ENCODE peak calls at places on chromosomes 13 and 19, in six cellular contexts. T is osteoblast, R is uterus, F is tibial nerve, L is iPS DF 6.9, B is right atrium auricular region. E is an unnamed sample. For H3K4me1, the result is how much of the 10 kb centered on the place peaks cover.

GRCh38 chr13:87941244-87941643 is 270.1 kb downstream of the SLITRK5 start:
- DNase-seq in L (no peak), T (no peak), R (no peak), B (no peak), F (no peak), E (no peak)

GRCh38 chr19:5466072-5466471 is 10.9 kb downstream of the ZNRF4 start:
- DNase-seq in F (no peak), T (no peak), R (no peak), B (no peak), L (no peak), E (no peak)

GRCh38 chr19:32862741-32863140 is 6.8 kb downstream of the SLC7A9 start:
- DNase-seq in F (no peak), T (no peak), R (no peak), L (no peak), B (no peak), E (no peak)

GRCh38 chr19:6239871-6240676 is 39.7 kb downstream of the MLLT1 start:
- DNase-seq in F (no peak), B (no peak), T (peak), R (no peak), L (no peak), E (no peak)

GRCh38 chr19:50933640-50934039 is 19.2 kb downstream of the KLK5 start:
- DNase-seq in T (peak), B (no peak), F (no peak), L (no peak), R (no peak), E (no peak)

GRCh38 chr19:41269571-41269970 is 5.4 kb downstream of the HNRNPUL1 start:
- DNase-seq in L (no peak), B (no peak), R (no peak), T (no peak), F (no peak), E (no peak)

GRCh38 chr13:108962652-108963051 is 333.2 kb downstream of the MYO16 start:
- DNase-seq in L (no peak), T (no peak), R (no peak), F (no peak), B (no peak), E (no peak)

GRCh38 chr19:33392341-33393285 is 19.1 kb downstream of the CEBPG start:
- DNase-seq in F (no peak), T (peak), L (no peak), R (peak), B (no peak), E (no peak)

GRCh38 chr13:48093588-48093987 is 1.3 kb downstream of the MED4 start:
- DNase-seq in T (no peak), R (no peak), L (no peak), F (no peak), B (no peak), E (no peak)

GRCh38 chr13:39603424-39603947 is 493 bp upstream of the LHFPL6 start:
- DNase-seq in L (no peak), F (no peak), T (no peak), R (peak), B (no peak), E (no peak)

GRCh38 chr19:49282184-49282583 is 42.8 kb downstream of the SLC6A16 start:
- DNase-seq in T (no peak), L (no peak), R (no peak), B (no peak), F (no peak), E (no peak)

GRCh38 chr13:66111628-66112027 is 1118.5 kb downstream of the PCDH9 start:
- DNase-seq in B (no peak), F (no peak), T (no peak), L (no peak), R (no peak), E (no peak)

GRCh38 chr13:21707586-21707985 is 36.7 kb downstream of the FGF9 start:
- DNase-seq in B (no peak), T (no peak), F (no peak), R (no peak), L (no peak), E (no peak)

GRCh38 chr13:105177265-105177900 is 1358.1 kb downstream of the EFNB2 start:
- DNase-seq in R (no peak), F (no peak), L (no peak), T (no peak), B (no peak), E (no peak)

GRCh38 chr13:41565221-41565620 is 107.9 kb downstream of the RGCC start:
- DNase-seq in L (no peak), B (no peak), R (no peak), F (no peak), T (peak), E (no peak)

GRCh38 chr13:49213997-49214916 is 5.9 kb upstream of the MLNR start:
- DNase-seq in B (no peak), F (no peak), L (no peak), T (peak), R (no peak), E (no peak)

GRCh38 chr19:38707512-38708114 is 36.7 kb downstream of the CAPN12 start:
- DNase-seq in R (peak), B (peak), T (peak), L (no peak), F (no peak), E (no peak)

GRCh38 chr19:47316513-47316912 is 6.9 kb downstream of the C5AR1 start:
- DNase-seq in F (no peak), R (no peak), B (no peak), L (no peak), T (no peak), E (no peak)
- H3K4me1 ChIP-seq in F (under half), R (under half), B (under half), L (under half), T (under half), E (under half)

GRCh38 chr13:110521946-110522345 is 39.6 kb downstream of the RAB20 start:
- DNase-seq in L (no peak), T (peak), R (no peak), F (peak), B (no peak), E (no peak)
- H3K4me1 ChIP-seq in L (under half), T (under half), R (under half), F (half or more), B (half or more), E (under half)

GRCh38 chr19:21704320-21704719 is 63.1 kb downstream of the ZNF100 start:
- DNase-seq in T (no peak), F (no peak), L (no peak), R (no peak), B (no peak), E (no peak)
- H3K4me1 ChIP-seq in T (under half), F (under half), L (under half), R (under half), B (under half), E (under half)

DNA sequence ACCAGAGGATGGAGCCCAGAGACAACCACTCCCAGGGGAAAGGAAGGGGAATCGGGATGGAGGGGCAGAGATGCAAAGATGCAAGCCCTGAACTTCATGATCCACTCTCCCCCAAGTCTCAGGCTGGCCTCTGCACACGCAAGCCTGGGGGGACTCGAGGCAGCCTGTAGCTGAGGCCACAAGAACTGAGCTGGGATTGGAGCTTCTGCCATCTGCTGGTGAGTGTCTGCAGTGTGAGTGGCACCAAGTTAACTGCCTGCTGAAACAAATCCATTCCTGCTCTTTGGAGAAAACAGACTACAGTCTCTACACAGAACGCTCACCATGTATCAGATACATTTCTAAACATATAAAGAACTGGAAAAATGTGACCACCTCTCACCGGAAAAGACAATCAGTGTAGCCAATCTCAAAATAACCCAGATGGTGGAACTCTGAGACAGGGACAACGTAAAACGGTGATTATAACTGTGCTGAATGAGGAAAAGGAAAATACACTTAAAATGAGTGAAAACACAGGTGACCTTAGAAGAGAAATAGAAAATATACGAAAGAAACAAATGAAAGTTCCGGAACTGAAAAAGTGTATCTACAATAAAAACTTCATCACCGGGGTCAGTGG is 62.1 kb downstream of the KLF2 start:
- DNase-seq in L (peak), F (peak), B (peak), R (peak), T (peak), E (peak)
- H3K4me1 ChIP-seq in L (under half), F (under half), B (under half), R (under half), T (under half), E (under half)

DNA sequence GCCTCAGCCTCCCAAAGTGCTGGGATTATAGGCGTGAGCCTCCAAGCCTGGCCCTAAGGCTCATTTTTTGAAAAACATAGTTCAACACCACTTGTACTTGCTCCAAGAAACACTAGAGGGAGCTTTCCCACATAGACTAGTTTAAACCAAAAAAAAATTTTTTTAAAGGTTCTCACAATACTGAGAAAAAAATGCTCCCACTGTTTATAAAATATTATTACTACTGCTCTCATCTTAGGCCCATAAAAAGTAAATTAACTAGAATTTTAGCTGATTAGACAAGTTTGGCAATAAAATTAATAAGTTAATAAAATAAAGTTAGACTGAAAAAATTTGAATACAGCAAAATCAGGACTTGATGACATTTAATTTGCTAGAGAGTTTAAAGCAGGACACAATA is 109.5 kb downstream of the TBC1D4 start:
- DNase-seq in T (no peak), B (no peak), R (no peak), F (peak), L (no peak), E (no peak)
- H3K4me1 ChIP-seq in T (under half), B (under half), R (under half), F (under half), L (under half), E (under half)

GRCh38 chr19:19420570-19421301 is 15.3 kb downstream of the GATAD2A start:
- DNase-seq in L (no peak), R (no peak), B (no peak), T (no peak), F (no peak), E (no peak)
- H3K4me1 ChIP-seq in L (under half), R (under half), B (half or more), T (under half), F (under half), E (under half)

GRCh38 chr19:13173129-13173737 is 23.0 kb downstream of the IER2 start:
- DNase-seq in B (no peak), F (no peak), L (no peak), T (peak), R (no peak), E (no peak)
- H3K4me1 ChIP-seq in B (under half), F (under half), L (under half), T (under half), R (under half), E (under half)

GRCh38 chr13:32037471-32037870 is 5.9 kb downstream of the FRY start:
- DNase-seq in B (no peak), F (no peak), R (no peak), T (no peak), L (no peak), E (no peak)
- H3K4me1 ChIP-seq in B (under half), F (under half), R (under half), T (under half), L (under half), E (under half)

E was measured in Panc1.